ENCODE peak calls at places on chromosome 6, in four cellular contexts. I is A549; G is HAP-1; N is CD8-positive, alpha-beta T cell. R is an unnamed sample.

GRCh38 chr6:45791181-45791580 is 224.5 kb downstream of the CLIC5 start:
- DNase-seq in I (no peak), G (no peak), N (no peak), R (peak)

GRCh38 chr6:148658701-148659100 is 88.1 kb upstream of the UST start:
- DNase-seq in I (no peak), G (no peak), N (no peak), R (no peak)

GRCh38 chr6:151322570-151322969 is 68.8 kb downstream of the ZBTB2 start:
- DNase-seq in I (no peak), G (no peak), N (no peak), R (peak)

GRCh38 chr6:168201383-168201782 is 118.2 kb downstream of the DACT2 start:
- DNase-seq in I (peak), G (no peak), N (no peak), R (no peak)

GRCh38 chr6:160270347-160270746 is 11.7 kb upstream of the SLC22A2 start:
- DNase-seq in I (no peak), G (no peak), N (no peak), R (no peak)

GRCh38 chr6:107729098-107729497 is 95.0 kb downstream of the SCML4 start:
- DNase-seq in I (no peak), G (no peak), N (no peak), R (no peak)

GRCh38 chr6:2669067-2669710 is 81.5 kb downstream of the MYLK4 start:
- DNase-seq in I (no peak), G (no peak), N (no peak), R (no peak)

GRCh38 chr6:156662025-156662445 is 115.1 kb upstream of the ARID1B start:
- DNase-seq in I (peak), G (no peak), N (no peak), R (no peak)

GRCh38 chr6:141501616-141502015 is 631.1 kb upstream of the GJE1 start:
- DNase-seq in I (no peak), G (no peak), N (no peak), R (no peak)

GRCh38 chr6:166946125-166946524 is 10.2 kb downstream of the RNASET2 start:
- DNase-seq in I (no peak), G (no peak), N (peak), R (no peak)

GRCh38 chr6:148446681-148447080 is 104.0 kb downstream of the SASH1 start:
- DNase-seq in I (no peak), G (no peak), N (no peak), R (no peak)

GRCh38 chr6:30533460-30534294 is 22.6 kb downstream of the GNL1 start:
- DNase-seq in I (no peak), G (no peak), N (no peak), R (no peak)

GRCh38 chr6:25279748-25280616 is 808 bp downstream of the CARMIL1 start:
- DNase-seq in I (peak), G (peak), N (peak), R (no peak)

GRCh38 chr6:156919819-156920379 is 142.7 kb downstream of the ARID1B start:
- DNase-seq in I (no peak), G (no peak), N (no peak), R (no peak)

GRCh38 chr6:156563710-156564109 is 213.5 kb upstream of the ARID1B start:
- DNase-seq in I (no peak), G (no peak), N (no peak), R (peak)

GRCh38 chr6:36154286-36154685 is 24.0 kb downstream of the MAPK13 start:
- DNase-seq in I (no peak), G (no peak), N (no peak), R (peak)

GRCh38 chr6:68632620-68633195 is 2.4 kb upstream of the ADGRB3 start:
- DNase-seq in I (no peak), G (no peak), N (no peak), R (no peak)

GRCh38 chr6:29631860-29632731 is 887 bp downstream of the GABBR1 start:
- DNase-seq in I (peak), G (peak), N (peak), R (no peak)

GRCh38 chr6:12420626-12421025 is 130.5 kb downstream of the EDN1 start:
- DNase-seq in I (no peak), G (no peak), N (no peak), R (peak)

GRCh38 chr6:128259036-128259734 is 261.2 kb downstream of the PTPRK start:
- DNase-seq in I (no peak), G (no peak), N (no peak), R (no peak)

GRCh38 chr6:159633196-159633595 is 59.8 kb downstream of the SOD2 start:
- DNase-seq in I (peak), G (peak), N (no peak), R (peak)

DNA sequence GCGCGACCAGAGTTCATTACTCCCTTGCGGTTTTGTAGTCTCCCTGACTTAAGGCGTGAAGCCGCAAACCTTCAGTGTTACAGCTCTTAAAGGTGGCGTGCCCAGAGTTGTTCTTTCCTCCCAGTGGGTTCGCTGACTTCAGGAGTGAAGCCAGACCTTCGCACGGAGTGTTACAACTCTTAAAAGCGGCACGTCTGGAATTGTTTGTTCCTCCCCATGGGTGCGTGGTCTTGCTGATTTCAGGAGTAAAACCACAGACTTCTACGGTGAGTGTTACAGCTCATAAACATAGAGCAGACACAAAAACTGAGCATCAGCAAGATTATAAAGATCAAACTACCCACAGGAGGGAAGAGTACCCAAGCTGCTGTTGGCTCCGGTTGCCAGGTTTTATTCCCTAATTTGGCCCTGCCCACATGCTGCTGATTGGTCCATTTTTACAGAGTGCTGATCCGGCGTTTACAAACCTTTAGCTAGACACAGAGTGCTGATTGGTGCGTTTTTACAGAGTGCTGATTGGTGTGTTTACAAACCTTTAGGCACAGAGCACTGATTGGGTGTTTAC is 10.4 kb downstream of the TMEM14C start:
- DNase-seq in I (no peak), G (no peak), N (no peak), R (no peak)
- H3K4me3 ChIP-seq in I (no peak), G (no peak), N (no peak), R (no peak)

GRCh38 chr6:155171747-155172191 is 92.0 kb upstream of the CLDN20 start:
- DNase-seq in I (no peak), G (no peak), N (no peak), R (no peak)
- H3K4me3 ChIP-seq in I (no peak), G (no peak), N (no peak), R (no peak)

GRCh38 chr6:116059713-116060571 is 749 bp downstream of the FRK start:
- DNase-seq in I (no peak), G (no peak), N (no peak), R (peak)
- H3K4me3 ChIP-seq in I (peak), G (no peak), N (no peak), R (peak)

GRCh38 chr6:27539551-27539950 is 66.6 kb upstream of the ZNF184 start:
- DNase-seq in I (no peak), G (no peak), N (no peak), R (no peak)

GRCh38 chr6:27542485-27542884 is 69.6 kb upstream of the ZNF184 start:
- DNase-seq in I (no peak), G (no peak), N (no peak), R (no peak)

GRCh38 chr6:27541212-27541931 is 68.5 kb upstream of the ZNF184 start:
- DNase-seq in I (no peak), G (peak), N (no peak), R (peak)

GRCh38 chr6:27544612-27545260 is 71.8 kb upstream of the ZNF184 start:
- DNase-seq in I (no peak), G (no peak), N (no peak), R (no peak)

DNA sequence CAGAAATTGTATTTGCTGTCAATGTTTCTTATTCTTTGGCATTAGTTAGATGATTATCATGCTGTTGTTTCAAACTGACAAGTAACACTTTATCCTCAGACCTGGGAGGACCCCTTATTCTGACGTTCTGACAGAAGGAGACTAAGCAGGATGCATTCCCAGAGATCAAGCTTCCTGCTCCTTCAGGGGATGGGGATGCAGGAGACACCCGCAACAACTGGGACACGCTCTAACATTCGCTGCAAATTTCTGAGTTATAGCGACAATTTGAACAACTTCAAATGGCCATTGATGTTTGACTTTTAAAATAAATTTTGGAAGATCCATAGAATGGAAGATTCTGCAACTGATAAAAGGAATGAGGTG is 69.0 kb upstream of the ZNF184 start:
- DNase-seq in I (no peak), G (no peak), N (no peak), R (no peak)
- H3K4me3 ChIP-seq in I (no peak), G (peak), N (no peak), R (no peak)

GRCh38 chr6:90387826-90388225 is 91.2 kb upstream of the BACH2 start:
- DNase-seq in I (no peak), G (no peak), N (no peak), R (no peak)
- H3K4me3 ChIP-seq in I (no peak), G (no peak), N (no peak), R (no peak)

R was measured in bronchial epithelial cell.